ENCODE peak calls at places on chromosome 4, in six cellular contexts. Z is choroid plexus epithelial cell, G is coronary artery, W is IMR-90, F is BJ, V is cardiac fibroblast. J is an unnamed sample.

GRCh38 chr4:108544504-108544903 is 75.9 kb upstream of the RPL34 start:
- DNase-seq in Z (peak; percentile 38), G (no peak), W (peak; percentile 43), F (no peak), V (peak; percentile 6), J (peak; percentile 85)

GRCh38 chr4:35649784-35650183 is 594.5 kb downstream of the ARAP2 start:
- DNase-seq in Z (no peak), G (no peak), W (no peak), F (no peak), V (no peak), J (no peak)

GRCh38 chr4:123826896-123827295 is 430.3 kb downstream of the SPRY1 start:
- DNase-seq in Z (peak; percentile 84), G (no peak), W (peak; percentile 66), F (no peak), V (peak; percentile 77), J (peak; percentile 84)

GRCh38 chr4:165965503-165965902 is 92.5 kb downstream of the TLL1 start:
- DNase-seq in Z (peak; percentile 24), G (no peak), W (no peak), F (no peak), V (no peak), J (no peak)

GRCh38 chr4:113407409-113407808 is 354.1 kb downstream of the CAMK2D start:
- DNase-seq in Z (no peak), G (no peak), W (no peak), F (no peak), V (no peak), J (no peak)

GRCh38 chr4:38526412-38526811 is 137.6 kb upstream of the KLF3 start:
- DNase-seq in Z (no peak), G (no peak), W (no peak), F (no peak), V (no peak), J (no peak)

GRCh38 chr4:8128096-8128856 is 30.3 kb downstream of the ABLIM2 start:
- DNase-seq in Z (peak; percentile 16), G (no peak), W (no peak), F (no peak), V (no peak), J (no peak)

GRCh38 chr4:74632634-74633033 is 161.7 kb downstream of the BTC start:
- DNase-seq in Z (peak; percentile 99), G (no peak), W (peak; percentile 88), F (no peak), V (peak; percentile 97), J (peak; percentile 92)

GRCh38 chr4:155745984-155746383 is 12.8 kb upstream of the GUCY1B1 start:
- DNase-seq in Z (peak; percentile 28), G (no peak), W (peak; percentile 82), F (no peak), V (peak; percentile 43), J (peak; percentile 75)

GRCh38 chr4:118171381-118171780 is 137.1 kb downstream of the NDST3 start:
- DNase-seq in Z (peak; percentile 30), G (no peak), W (peak; percentile 20), F (no peak), V (no peak), J (peak; percentile 34)

GRCh38 chr4:112550728-112551127 is 34.7 kb upstream of the NEUROG2 start:
- DNase-seq in Z (peak; percentile 63), G (no peak), W (peak; percentile 86), F (peak; percentile 19), V (peak; percentile 24), J (peak; percentile 74)

GRCh38 chr4:142373610-142374009 is 472.5 kb downstream of the INPP4B start:
- DNase-seq in Z (peak; percentile 66), G (no peak), W (peak; percentile 59), F (no peak), V (no peak), J (peak; percentile 53)

GRCh38 chr4:98746936-98747658 is 88.7 kb upstream of the TSPAN5 start:
- DNase-seq in Z (peak; percentile 40), G (no peak), W (peak; percentile 28), F (no peak), V (no peak), J (peak; percentile 49)

GRCh38 chr4:98747659-98748091 is 89.3 kb upstream of the TSPAN5 start:
- DNase-seq in Z (peak; percentile 17), G (no peak), W (no peak), F (no peak), V (no peak), J (peak; percentile 31)

GRCh38 chr4:98746530-98746929 is 88.1 kb upstream of the TSPAN5 start:
- DNase-seq in Z (no peak), G (no peak), W (peak; percentile 52), F (no peak), V (no peak), J (peak; percentile 44)

GRCh38 chr4:98744372-98745150 is 86.2 kb upstream of the TSPAN5 start:
- DNase-seq in Z (no peak), G (no peak), W (no peak), F (no peak), V (peak; percentile 11), J (no peak)

GRCh38 chr4:98745372-98745771 is 87.0 kb upstream of the TSPAN5 start:
- DNase-seq in Z (peak; percentile 65), G (no peak), W (peak; percentile 15), F (no peak), V (peak; percentile 62), J (peak; percentile 33)
- TF ChIP-seq CTCF in Z (peak; percentile 70), G (no peak), W (peak; percentile 52), F (peak; percentile 52), V (peak; percentile 40), J (peak; percentile 29)

GRCh38 chr4:98995183-98996055 is at the start of gene METAP1:
- DNase-seq in Z (peak; percentile 96), G (peak; percentile 94), W (peak; percentile 92), F (peak; percentile 70), V (peak; percentile 95), J (peak; percentile 93)

GRCh38 chr4:98993419-98994071 is 2.0 kb upstream of the METAP1 start:
- DNase-seq in Z (no peak), G (no peak), W (no peak), F (no peak), V (no peak), J (no peak)

GRCh38 chr4:98994474-98995182 is 893 bp upstream of the METAP1 start:
- DNase-seq in Z (peak; percentile 44), G (no peak), W (peak; percentile 8), F (no peak), V (no peak), J (no peak)

GRCh38 chr4:98996056-98996941 is 778 bp downstream of the METAP1 start:
- DNase-seq in Z (peak; percentile 41), G (no peak), W (peak; percentile 55), F (no peak), V (peak; percentile 33), J (peak; percentile 56)

DNA sequence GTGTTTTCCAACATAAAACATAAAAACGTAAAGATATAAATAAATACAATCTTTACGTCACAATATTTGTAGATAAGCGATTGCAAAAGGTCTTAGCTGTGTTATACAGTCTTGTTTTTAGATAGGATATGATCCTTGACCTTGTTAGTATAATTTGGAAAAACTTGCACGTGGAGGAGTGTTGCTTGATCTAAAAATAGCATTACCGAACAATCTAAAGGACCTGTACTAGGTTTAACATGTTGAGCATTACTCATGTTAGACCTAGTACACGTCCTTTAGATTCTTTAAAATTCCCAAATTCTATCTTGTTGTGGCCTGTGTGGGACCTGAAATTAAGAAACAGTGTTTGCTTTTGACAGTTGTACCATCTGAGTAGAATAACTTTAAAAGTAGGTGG is 1.7 kb downstream of the METAP1 start:
- DNase-seq in Z (no peak), G (no peak), W (no peak), F (no peak), V (no peak), J (no peak)
- H3K4me3 ChIP-seq in Z (no peak overlapping the region), G (peak overlapping the region; percentile 84), W (no peak overlapping the region), F (no peak overlapping the region), V (no peak overlapping the region), J (peak overlapping the region; percentile 91)

DNA sequence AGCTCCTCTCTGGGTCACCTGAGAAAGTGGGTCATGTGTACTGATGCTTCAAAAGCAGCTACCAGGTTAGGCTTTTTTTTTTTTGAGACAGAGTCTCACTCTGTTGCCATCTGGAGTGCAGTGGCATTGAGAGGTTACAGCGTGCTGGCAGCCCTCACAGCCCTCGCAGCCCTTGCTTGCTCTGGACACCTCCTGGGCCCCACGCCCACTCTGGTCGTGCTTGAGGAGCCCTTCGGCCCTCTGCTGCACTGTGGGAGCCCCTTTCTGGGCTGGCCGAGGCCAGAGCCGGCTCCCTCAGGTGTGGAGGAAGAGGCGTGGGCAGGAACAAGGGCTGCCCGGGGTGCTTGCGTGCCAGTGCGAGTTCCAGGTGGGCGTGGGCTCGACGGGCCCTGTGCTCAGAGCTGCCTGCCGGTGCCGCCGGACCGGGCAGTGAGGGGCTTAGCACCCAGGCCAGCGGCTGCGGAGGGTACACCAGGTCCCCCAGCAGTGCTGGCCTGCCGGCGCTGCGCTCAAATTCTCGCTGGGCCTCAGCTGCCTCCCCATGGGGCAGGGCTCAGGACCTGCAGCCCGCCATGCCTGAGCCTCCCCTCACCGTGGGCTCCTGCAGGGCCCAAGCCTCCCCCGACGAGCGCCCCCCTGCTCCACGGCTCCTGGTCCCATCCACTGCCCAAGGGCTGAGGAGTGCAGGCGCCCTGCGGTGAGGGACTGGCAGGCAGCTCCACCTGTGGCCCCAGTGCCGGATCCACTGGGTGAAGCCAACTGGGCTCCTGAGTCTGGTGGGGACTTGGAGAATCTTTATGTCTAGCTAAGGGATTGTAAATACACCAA is 49.3 kb upstream of the IL21 start:
- DNase-seq in Z (no peak), G (no peak), W (no peak), F (no peak), V (no peak), J (no peak)
- TF ChIP-seq CTCF in Z (no peak), G (no peak), W (no peak), F (no peak), V (no peak), J (no peak)

DNA sequence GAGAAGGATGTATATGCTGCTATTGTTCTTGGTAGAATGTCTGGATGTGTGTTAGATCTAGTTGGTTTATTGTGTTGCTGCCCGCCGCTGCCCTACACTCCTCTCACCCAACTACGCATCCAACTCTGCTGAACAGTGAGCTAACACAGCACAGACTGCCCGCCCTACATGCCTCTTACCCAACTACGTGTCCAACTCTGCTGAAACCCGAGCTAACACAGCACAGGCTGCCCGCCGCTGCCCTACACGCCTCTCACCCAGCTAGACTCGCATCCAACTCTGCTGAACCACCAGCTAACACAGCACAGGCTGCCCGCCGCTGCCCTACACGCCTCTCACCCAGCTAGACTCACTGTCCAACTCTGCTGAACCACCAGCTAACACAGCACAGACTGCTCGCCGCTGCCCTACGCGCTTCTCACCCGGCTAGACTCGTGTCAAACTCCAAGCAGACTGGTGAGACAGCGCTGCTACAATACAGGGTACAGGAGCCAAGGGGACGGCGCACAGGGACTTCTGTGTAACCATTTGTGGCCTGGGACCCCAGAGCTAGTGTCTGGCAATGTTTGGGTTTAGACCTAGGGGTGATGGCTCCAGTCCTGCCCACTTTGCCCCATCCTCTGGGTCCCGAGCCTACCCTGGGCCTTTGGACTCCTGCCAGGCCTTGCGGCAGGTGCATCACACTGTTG is 11.6 kb upstream of the CTBP1 start:
- DNase-seq in Z (no peak), G (peak; percentile 53), W (no peak), F (no peak), V (no peak), J (no peak)
- H3K4me3 ChIP-seq in Z (no peak overlapping the region), G (no peak overlapping the region), W (no peak overlapping the region), F (no peak overlapping the region), V (no peak overlapping the region), J (no peak overlapping the region)

GRCh38 chr4:59412739-59413138 is 1787.4 kb upstream of the ADGRL3 start:
- DNase-seq in Z (no peak), G (no peak), W (no peak), F (no peak), V (no peak), J (no peak)
- TF ChIP-seq CTCF in Z (no peak), G (no peak), W (no peak), F (no peak), V (no peak), J (no peak)

GRCh38 chr4:42359686-42360085 is 37.6 kb upstream of the SHISA3 start:
- DNase-seq in Z (no peak), G (no peak), W (peak; percentile 45), F (no peak), V (peak; percentile 48), J (no peak)
- H3K4me3 ChIP-seq in Z (no peak overlapping the region), G (peak overlapping the region; percentile 38), W (peak overlapping the region; percentile 41), F (no peak overlapping the region), V (no peak overlapping the region), J (no peak overlapping the region)